ENCODE peak calls at places on chromosomes 1 and 21, in six cellular contexts. One of them, this sample, is unnamed.

GRCh38 chr21:37636152-37636860 is 269.7 kb downstream of the DYRK1A start:
- DNase-seq in trophoblast cell: no peak
- DNase-seq in mesenchymal stem cell: peak
- DNase-seq in neuronal stem cell: no peak
- DNase-seq in H1: no peak
- DNase-seq in IMR-90: peak
- DNase-seq in this sample: no peak

GRCh38 chr1:15062479-15063099 is 91.0 kb upstream of the TMEM51 start:
- DNase-seq in trophoblast cell: no peak
- DNase-seq in mesenchymal stem cell: no peak
- DNase-seq in IMR-90: no peak
- DNase-seq in neuronal stem cell: no peak
- DNase-seq in H1: peak
- DNase-seq in this sample: no peak

GRCh38 chr1:117512728-117513321 is 93.0 kb upstream of the TENT5C start:
- DNase-seq in mesenchymal stem cell: peak
- DNase-seq in trophoblast cell: no peak
- DNase-seq in neuronal stem cell: peak
- DNase-seq in H1: no peak
- DNase-seq in IMR-90: peak
- DNase-seq in this sample: no peak

GRCh38 chr1:5992814-5993552 is 758 bp upstream of the NPHP4 start:
- DNase-seq in mesenchymal stem cell: peak
- DNase-seq in neuronal stem cell: no peak
- DNase-seq in trophoblast cell: no peak
- DNase-seq in H1: no peak
- DNase-seq in IMR-90: no peak
- DNase-seq in this sample: no peak

GRCh38 chr1:182861994-182862393 is 22.8 kb downstream of the DHX9 start:
- DNase-seq in IMR-90: peak
- DNase-seq in H1: no peak
- DNase-seq in mesenchymal stem cell: peak
- DNase-seq in neuronal stem cell: no peak
- DNase-seq in trophoblast cell: no peak
- DNase-seq in this sample: no peak

GRCh38 chr1:19028110-19028509 is 71.6 kb upstream of the IFFO2 start:
- DNase-seq in IMR-90: no peak
- DNase-seq in H1: no peak
- DNase-seq in neuronal stem cell: no peak
- DNase-seq in trophoblast cell: no peak
- DNase-seq in mesenchymal stem cell: no peak
- DNase-seq in this sample: peak

GRCh38 chr1:41890841-41891311 is 27.8 kb downstream of the HIVEP3 start:
- DNase-seq in trophoblast cell: peak
- DNase-seq in IMR-90: peak
- DNase-seq in H1: no peak
- DNase-seq in neuronal stem cell: no peak
- DNase-seq in mesenchymal stem cell: peak
- DNase-seq in this sample: no peak

GRCh38 chr1:209674957-209675566 is at the start of gene G0S2:
- DNase-seq in trophoblast cell: no peak
- DNase-seq in IMR-90: peak
- DNase-seq in mesenchymal stem cell: peak
- DNase-seq in H1: peak
- DNase-seq in neuronal stem cell: peak
- DNase-seq in this sample: peak

GRCh38 chr1:152770411-152770810 is 4.5 kb upstream of the LCE1F start:
- DNase-seq in mesenchymal stem cell: no peak
- DNase-seq in H1: no peak
- DNase-seq in neuronal stem cell: no peak
- DNase-seq in IMR-90: no peak
- DNase-seq in trophoblast cell: no peak
- DNase-seq in this sample: no peak

GRCh38 chr1:53431725-53432306 is 27.4 kb upstream of the DMRTB1 start:
- DNase-seq in IMR-90: no peak
- DNase-seq in trophoblast cell: no peak
- DNase-seq in neuronal stem cell: no peak
- DNase-seq in H1: no peak
- DNase-seq in mesenchymal stem cell: no peak
- DNase-seq in this sample: no peak

GRCh38 chr1:37274491-37274890 is 199.9 kb upstream of the ZC3H12A start:
- DNase-seq in IMR-90: no peak
- DNase-seq in neuronal stem cell: no peak
- DNase-seq in mesenchymal stem cell: no peak
- DNase-seq in H1: no peak
- DNase-seq in trophoblast cell: no peak
- DNase-seq in this sample: peak

GRCh38 chr1:8238141-8239038 is 79.5 kb upstream of the SLC45A1 start:
- DNase-seq in neuronal stem cell: no peak
- DNase-seq in trophoblast cell: peak
- DNase-seq in mesenchymal stem cell: peak
- DNase-seq in IMR-90: peak
- DNase-seq in H1: no peak
- DNase-seq in this sample: no peak

GRCh38 chr1:116020668-116021272 is 44.5 kb downstream of the SLC22A15 start:
- DNase-seq in mesenchymal stem cell: peak
- DNase-seq in IMR-90: peak
- DNase-seq in trophoblast cell: peak
- DNase-seq in H1: peak
- DNase-seq in neuronal stem cell: peak
- DNase-seq in this sample: peak

GRCh38 chr1:223500560-223501425 is 107.6 kb downstream of the CCDC185 start:
- DNase-seq in H1: no peak
- DNase-seq in IMR-90: peak
- DNase-seq in mesenchymal stem cell: no peak
- DNase-seq in neuronal stem cell: no peak
- DNase-seq in trophoblast cell: no peak
- DNase-seq in this sample: no peak

GRCh38 chr1:64282353-64282752 is 78.9 kb downstream of the UBE2U start:
- DNase-seq in trophoblast cell: no peak
- DNase-seq in neuronal stem cell: no peak
- DNase-seq in IMR-90: no peak
- DNase-seq in H1: no peak
- DNase-seq in mesenchymal stem cell: no peak
- DNase-seq in this sample: no peak

GRCh38 chr1:47732489-47732888 is 264.7 kb downstream of the TRABD2B start:
- DNase-seq in H1: no peak
- DNase-seq in mesenchymal stem cell: no peak
- DNase-seq in neuronal stem cell: no peak
- DNase-seq in IMR-90: no peak
- DNase-seq in trophoblast cell: no peak
- DNase-seq in this sample: no peak

GRCh38 chr1:108803548-108803947 is 53.3 kb downstream of the AKNAD1 start:
- DNase-seq in mesenchymal stem cell: no peak
- DNase-seq in H1: no peak
- DNase-seq in neuronal stem cell: no peak
- DNase-seq in trophoblast cell: no peak
- DNase-seq in IMR-90: no peak
- DNase-seq in this sample: no peak

DNA sequence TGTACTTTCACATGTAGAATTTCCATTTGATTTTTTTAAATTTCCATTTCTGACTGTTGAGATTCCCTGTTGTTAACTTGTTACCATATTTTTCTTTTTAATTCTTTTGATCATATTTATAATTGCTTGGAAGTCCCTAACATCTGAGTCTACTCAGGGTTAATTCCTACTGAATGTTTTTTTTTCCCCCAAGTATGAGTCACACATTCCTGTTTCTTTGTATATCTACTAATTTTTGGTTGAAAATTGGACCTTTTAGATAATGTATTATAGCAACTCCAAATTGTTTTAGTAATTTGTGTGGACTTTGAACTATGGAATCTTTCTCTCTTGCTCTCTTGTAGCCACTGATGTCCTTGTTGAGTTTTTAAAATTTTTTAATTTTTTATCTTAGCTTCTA is 54.6 kb downstream of the STXBP3 start:
- DNase-seq in IMR-90: peak
- DNase-seq in mesenchymal stem cell: peak
- DNase-seq in H1: no peak
- DNase-seq in neuronal stem cell: no peak
- DNase-seq in trophoblast cell: no peak
- DNase-seq in this sample: no peak
- H3K14ac ChIP-seq in IMR-90: no peak
- H3K14ac ChIP-seq in mesenchymal stem cell: no peak
- H3K14ac ChIP-seq in H1: no peak
- H3K14ac ChIP-seq in neuronal stem cell: no peak
- H3K14ac ChIP-seq in trophoblast cell: no peak
- H3K14ac ChIP-seq in this sample: no peak

GRCh38 chr21:26067836-26068401 is 102.7 kb downstream of the APP start:
- DNase-seq in mesenchymal stem cell: peak
- DNase-seq in trophoblast cell: no peak
- DNase-seq in IMR-90: no peak
- DNase-seq in neuronal stem cell: no peak
- DNase-seq in H1: no peak
- DNase-seq in this sample: no peak

GRCh38 chr21:26064506-26064905 is 106.1 kb downstream of the APP start:
- DNase-seq in H1: no peak
- DNase-seq in mesenchymal stem cell: no peak
- DNase-seq in neuronal stem cell: no peak
- DNase-seq in IMR-90: no peak
- DNase-seq in trophoblast cell: no peak
- DNase-seq in this sample: peak

GRCh38 chr21:26070121-26070520 is 100.4 kb downstream of the APP start:
- DNase-seq in neuronal stem cell: no peak
- DNase-seq in mesenchymal stem cell: no peak
- DNase-seq in IMR-90: no peak
- DNase-seq in H1: no peak
- DNase-seq in trophoblast cell: no peak
- DNase-seq in this sample: no peak

GRCh38 chr21:26070822-26071425 is 99.6 kb downstream of the APP start:
- DNase-seq in IMR-90: peak
- DNase-seq in mesenchymal stem cell: peak
- DNase-seq in trophoblast cell: no peak
- DNase-seq in H1: no peak
- DNase-seq in neuronal stem cell: no peak
- DNase-seq in this sample: no peak

GRCh38 chr21:26068776-26069175 is 101.8 kb downstream of the APP start:
- DNase-seq in neuronal stem cell: no peak
- DNase-seq in H1: no peak
- DNase-seq in trophoblast cell: no peak
- DNase-seq in mesenchymal stem cell: no peak
- DNase-seq in IMR-90: no peak
- DNase-seq in this sample: no peak
- H3K18ac ChIP-seq in neuronal stem cell: no peak
- H3K18ac ChIP-seq in H1: peak
- H3K18ac ChIP-seq in trophoblast cell: no peak
- H3K18ac ChIP-seq in mesenchymal stem cell: no peak
- H3K18ac ChIP-seq in IMR-90: no peak
- H3K18ac ChIP-seq in this sample: no peak

GRCh38 chr1:220003015-220003414 is 43.3 kb downstream of the EPRS1 start:
- DNase-seq in trophoblast cell: no peak
- DNase-seq in mesenchymal stem cell: no peak
- DNase-seq in H1: no peak
- DNase-seq in neuronal stem cell: no peak
- DNase-seq in IMR-90: no peak
- DNase-seq in this sample: no peak

GRCh38 chr1:220005489-220005888 is 40.8 kb downstream of the EPRS1 start:
- DNase-seq in trophoblast cell: no peak
- DNase-seq in H1: no peak
- DNase-seq in neuronal stem cell: no peak
- DNase-seq in IMR-90: no peak
- DNase-seq in mesenchymal stem cell: no peak
- DNase-seq in this sample: no peak

GRCh38 chr1:220007438-220007837 is 38.9 kb downstream of the EPRS1 start:
- DNase-seq in neuronal stem cell: no peak
- DNase-seq in mesenchymal stem cell: no peak
- DNase-seq in trophoblast cell: no peak
- DNase-seq in H1: no peak
- DNase-seq in IMR-90: peak
- DNase-seq in this sample: no peak

GRCh38 chr1:220001095-220001501 is 45.2 kb downstream of the EPRS1 start:
- DNase-seq in trophoblast cell: no peak
- DNase-seq in mesenchymal stem cell: no peak
- DNase-seq in H1: no peak
- DNase-seq in IMR-90: peak
- DNase-seq in neuronal stem cell: no peak
- DNase-seq in this sample: no peak

DNA sequence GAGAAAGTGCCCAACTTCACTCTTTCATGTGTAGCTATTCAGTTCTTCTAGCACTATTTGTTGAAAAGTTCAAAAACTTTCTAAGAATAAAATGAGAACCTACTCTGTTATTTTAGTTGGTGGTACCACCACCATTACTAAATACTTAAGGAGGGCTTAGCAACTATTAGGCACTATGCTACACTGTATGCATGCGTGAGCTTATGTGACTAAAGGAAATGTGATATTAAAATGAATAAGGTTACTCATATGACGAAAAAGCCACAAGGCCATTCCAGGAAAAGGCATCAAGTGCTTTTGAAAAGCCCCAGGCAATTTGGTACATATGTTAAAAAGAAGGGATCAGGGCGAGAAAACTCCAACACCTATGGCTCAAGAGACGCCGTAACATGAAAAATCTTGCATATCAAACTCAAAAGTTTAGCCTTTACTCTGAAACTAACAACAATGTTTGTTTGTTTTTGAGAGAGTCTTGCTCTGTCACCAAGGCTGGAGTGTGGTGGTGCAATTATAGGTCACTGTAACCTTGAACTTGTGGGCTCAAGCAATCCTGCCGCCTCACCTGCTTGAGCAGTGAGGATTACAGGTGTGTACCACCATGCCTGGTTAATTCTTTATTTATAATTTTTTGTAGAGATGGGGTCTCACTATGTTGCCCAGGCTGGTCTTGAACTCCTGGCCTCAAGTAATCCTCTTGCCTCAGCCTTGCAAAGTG is 42.6 kb downstream of the EPRS1 start:
- DNase-seq in neuronal stem cell: no peak
- DNase-seq in trophoblast cell: no peak
- DNase-seq in mesenchymal stem cell: no peak
- DNase-seq in H1: no peak
- DNase-seq in IMR-90: no peak
- DNase-seq in this sample: no peak
- H3K14ac ChIP-seq in neuronal stem cell: no peak
- H3K14ac ChIP-seq in trophoblast cell: no peak
- H3K14ac ChIP-seq in mesenchymal stem cell: no peak
- H3K14ac ChIP-seq in H1: no peak
- H3K14ac ChIP-seq in IMR-90: no peak
- H3K14ac ChIP-seq in this sample: no peak

DNA sequence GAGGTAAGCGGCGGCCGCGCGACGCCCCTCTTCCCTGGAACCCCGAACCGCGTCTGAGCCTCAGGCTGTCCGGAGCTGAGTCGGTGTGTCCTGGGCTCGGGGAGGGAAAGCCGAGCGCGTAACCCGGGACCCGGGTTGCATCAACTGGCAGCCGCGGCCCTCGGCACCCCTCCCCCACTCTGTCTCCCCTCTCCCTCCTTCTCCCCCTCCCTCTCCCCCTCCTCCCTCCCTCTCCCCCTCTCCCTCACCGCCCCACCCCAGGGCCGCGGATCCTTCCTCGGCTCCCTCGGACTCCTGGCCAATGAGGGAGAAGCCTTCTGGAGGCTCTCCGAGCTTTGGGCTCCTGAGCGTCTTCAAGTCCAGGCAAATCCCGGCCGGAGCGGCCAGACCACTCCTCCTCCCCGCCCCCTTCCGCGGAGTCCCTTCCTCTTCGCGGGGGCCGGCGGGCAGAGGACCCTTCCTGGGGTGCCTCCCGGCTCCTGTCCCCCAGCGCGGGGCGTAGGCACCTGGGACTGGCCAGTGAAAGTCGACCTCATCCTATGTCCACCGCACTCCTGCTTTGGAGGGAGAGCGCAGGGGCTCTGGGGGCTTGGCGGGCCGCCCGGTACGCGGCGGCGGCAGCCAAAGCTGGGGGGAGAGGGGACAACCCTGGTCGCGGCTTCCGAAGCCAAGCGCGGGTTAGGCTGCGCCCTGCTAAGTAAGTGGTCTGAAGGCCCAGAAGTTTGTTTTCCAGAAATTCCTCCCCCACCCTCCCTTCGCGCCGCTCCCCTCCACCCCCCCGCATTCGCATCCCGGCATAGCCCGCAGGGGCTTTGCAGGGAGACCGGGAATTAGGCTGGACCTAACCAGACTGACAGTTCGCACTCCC is 851 bp downstream of the SESN2 start:
- DNase-seq in mesenchymal stem cell: peak
- DNase-seq in IMR-90: peak
- DNase-seq in trophoblast cell: peak
- DNase-seq in neuronal stem cell: peak
- DNase-seq in H1: peak
- DNase-seq in this sample: peak
- H3K18ac ChIP-seq in mesenchymal stem cell: peak
- H3K18ac ChIP-seq in IMR-90: peak
- H3K18ac ChIP-seq in trophoblast cell: peak
- H3K18ac ChIP-seq in neuronal stem cell: peak
- H3K18ac ChIP-seq in H1: peak
- H3K18ac ChIP-seq in this sample: peak

This sample was measured in H9.